ENCODE peak calls at places on chromosomes 1 and 21, in five cellular contexts. C is A549, I is foreskin fibroblast, J is chondrocyte, T is lower leg skin. K is an unnamed sample.

GRCh38 chr1:47694011-47694890 is 256.4 kb downstream of the FOXD2 start:
- DNase-seq in J (no peak), C (no peak), I (no peak), T (peak; percentile 74), K (no peak)

GRCh38 chr1:15231714-15232201 is 15.3 kb upstream of the FHAD1 start:
- DNase-seq in T (no peak), I (no peak), C (no peak), J (no peak), K (no peak)

GRCh38 chr1:12035306-12035705 is 16.0 kb downstream of the MIIP start:
- DNase-seq in J (no peak), T (no peak), I (no peak), C (no peak), K (no peak)

GRCh38 chr1:58574816-58575215 is 2.2 kb downstream of the TACSTD2 start:
- DNase-seq in J (no peak), I (no peak), C (no peak), T (no peak), K (no peak)

GRCh38 chr1:57447551-57447950 is 23.7 kb upstream of the DAB1 start:
- DNase-seq in C (no peak), T (no peak), I (no peak), J (no peak), K (no peak)

GRCh38 chr1:3790952-3791351 is 5.3 kb downstream of the LRRC47 start:
- DNase-seq in I (no peak), J (no peak), T (no peak), C (no peak), K (no peak)

GRCh38 chr1:90341485-90341884 is 346.6 kb downstream of the ZNF326 start:
- DNase-seq in I (no peak), J (no peak), T (no peak), C (no peak), K (no peak)

GRCh38 chr1:99648107-99648506 is 2.2 kb downstream of the PALMD start:
- DNase-seq in C (peak; percentile 28), T (peak; percentile 88), I (no peak), J (no peak), K (no peak)

GRCh38 chr1:234978397-234979291 is 150.0 kb downstream of the TOMM20 start:
- DNase-seq in J (peak; percentile 32), C (no peak), T (peak; percentile 92), I (peak; percentile 90), K (no peak)

GRCh38 chr1:40362199-40362598 is 11.3 kb upstream of the SMAP2 start:
- DNase-seq in T (no peak), C (no peak), I (no peak), J (no peak), K (no peak)

GRCh38 chr21:45950740-45951515 is 30.6 kb upstream of the COL6A1 start:
- DNase-seq in I (peak; percentile 26), C (no peak), T (no peak), J (no peak), K (peak; percentile 98)

GRCh38 chr1:65581120-65581519 is 160.7 kb downstream of the LEPR start:
- DNase-seq in J (no peak), C (no peak), T (no peak), I (peak; percentile 3), K (no peak)

GRCh38 chr1:226078336-226078735 is 15.8 kb downstream of the H3-3A start:
- DNase-seq in J (no peak), I (no peak), T (peak; percentile 52), C (no peak), K (no peak)

GRCh38 chr1:147336290-147336689 is 93.8 kb downstream of the CHD1L start:
- DNase-seq in I (no peak), T (no peak), C (no peak), J (no peak), K (no peak)

GRCh38 chr1:27521336-27522147 is 31.6 kb upstream of the WASF2 start:
- DNase-seq in J (no peak), T (no peak), C (no peak), I (no peak), K (no peak)

GRCh38 chr1:100411574-100411973 is 59.3 kb downstream of the CDC14A start:
- DNase-seq in I (no peak), T (no peak), J (no peak), C (no peak), K (no peak)

GRCh38 chr1:2429780-2430591 is 17.6 kb upstream of the PEX10 start:
- DNase-seq in J (no peak), T (no peak), I (no peak), C (no peak), K (no peak)

GRCh38 chr1:225762002-225762441 is 15.6 kb upstream of the SRP9 start:
- DNase-seq in J (no peak), I (no peak), C (no peak), T (peak; percentile 52), K (no peak)

GRCh38 chr21:46005481-46005881 is 23.9 kb downstream of the COL6A1 start:
- DNase-seq in I (no peak), C (no peak), J (peak; percentile 72), T (peak; percentile 85), K (no peak)

GRCh38 chr1:37867784-37868183 is 8.4 kb upstream of the MTF1 start:
- DNase-seq in T (no peak), C (no peak), J (no peak), I (no peak), K (no peak)

GRCh38 chr21:44800971-44801467 is 601 bp downstream of the UBE2G2 start:
- DNase-seq in I (no peak), J (no peak), C (peak; percentile 62), T (no peak), K (no peak)

GRCh38 chr1:105485207-105485606 is 1571.3 kb upstream of the PRMT6 start:
- DNase-seq in T (no peak), C (no peak), I (peak; percentile 88), J (no peak), K (no peak)

GRCh38 chr1:246122071-246122470 is 385.0 kb downstream of the SMYD3 start:
- DNase-seq in I (no peak), J (no peak), C (no peak), T (no peak), K (no peak)

GRCh38 chr1:246114369-246114768 is 392.7 kb downstream of the SMYD3 start:
- DNase-seq in T (no peak), I (no peak), C (no peak), J (no peak), K (no peak)

GRCh38 chr1:246113555-246114095 is 393.5 kb downstream of the SMYD3 start:
- DNase-seq in J (no peak), C (no peak), T (no peak), I (no peak), K (no peak)

GRCh38 chr1:246121533-246121932 is 385.5 kb downstream of the SMYD3 start:
- DNase-seq in J (no peak), T (no peak), C (no peak), I (peak; percentile 34), K (no peak)

GRCh38 chr1:246117066-246117791 is 389.9 kb downstream of the SMYD3 start:
- DNase-seq in J (no peak), T (no peak), I (peak; percentile 21), C (peak; percentile 20), K (no peak)
- TF ChIP-seq CTCF in J (peak; percentile 83), T (no peak), I (peak; percentile 20), C (peak; percentile 49), K (peak; percentile 42)

GRCh38 chr1:63799324-63799723 is 25.5 kb downstream of the ROR1 start:
- DNase-seq in C (no peak), I (peak; percentile 17), J (no peak), T (no peak), K (no peak)

GRCh38 chr1:63799810-63800209 is 26.0 kb downstream of the ROR1 start:
- DNase-seq in I (peak; percentile 87), T (no peak), J (no peak), C (no peak), K (no peak)

GRCh38 chr1:63798284-63798683 is 24.5 kb downstream of the ROR1 start:
- DNase-seq in T (no peak), J (no peak), C (no peak), I (no peak), K (no peak)

GRCh38 chr1:63804829-63805484 is 31.1 kb downstream of the ROR1 start:
- DNase-seq in J (no peak), C (no peak), I (no peak), T (no peak), K (no peak)

DNA sequence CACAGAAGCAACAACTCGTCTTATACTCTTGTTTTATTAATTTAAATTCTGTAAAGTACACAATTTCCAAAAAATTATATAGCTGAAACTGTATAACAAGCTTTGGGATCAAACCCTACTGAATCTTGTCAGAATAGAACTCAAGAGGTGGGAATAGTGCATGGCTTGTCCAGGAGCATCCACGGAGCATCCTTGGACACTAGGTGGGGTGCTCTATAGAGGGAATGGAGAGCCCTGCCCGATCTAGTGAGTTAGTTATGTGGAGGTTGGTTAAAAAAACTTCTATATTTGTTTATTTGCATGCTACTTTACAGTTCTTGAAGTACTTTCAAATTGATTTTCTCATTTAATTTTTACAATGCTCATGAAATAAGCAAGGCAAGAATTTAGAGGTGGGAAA is 28.3 kb downstream of the ROR1 start:
- DNase-seq in I (no peak), C (no peak), J (no peak), T (no peak), K (no peak)
- TF ChIP-seq CTCF in I (no peak), C (no peak), J (peak; percentile 48), T (no peak), K (peak; percentile 16)

GRCh38 chr1:116763787-116764465 is 9.7 kb downstream of the CD2 start:
- DNase-seq in J (no peak), T (no peak), C (peak; percentile 31), I (no peak), K (no peak)
- TF ChIP-seq CTCF in J (peak; percentile 69), T (no peak), C (no peak), I (peak; percentile 31), K (peak; percentile 37)

GRCh38 chr1:87185077-87185476 is 143.6 kb upstream of the LMO4 start:
- DNase-seq in I (no peak), T (no peak), J (no peak), C (no peak), K (no peak)
- TF ChIP-seq CTCF in I (no peak), T (no peak), J (no peak), C (no peak), K (no peak)

GRCh38 chr21:38258803-38259485 is 2.2 kb downstream of the KCNJ15 start:
- DNase-seq in I (peak; percentile 24), T (no peak), C (peak; percentile 17), J (no peak), K (no peak)
- TF ChIP-seq CTCF in I (no peak), T (no peak), C (no peak), J (no peak), K (no peak)

DNA sequence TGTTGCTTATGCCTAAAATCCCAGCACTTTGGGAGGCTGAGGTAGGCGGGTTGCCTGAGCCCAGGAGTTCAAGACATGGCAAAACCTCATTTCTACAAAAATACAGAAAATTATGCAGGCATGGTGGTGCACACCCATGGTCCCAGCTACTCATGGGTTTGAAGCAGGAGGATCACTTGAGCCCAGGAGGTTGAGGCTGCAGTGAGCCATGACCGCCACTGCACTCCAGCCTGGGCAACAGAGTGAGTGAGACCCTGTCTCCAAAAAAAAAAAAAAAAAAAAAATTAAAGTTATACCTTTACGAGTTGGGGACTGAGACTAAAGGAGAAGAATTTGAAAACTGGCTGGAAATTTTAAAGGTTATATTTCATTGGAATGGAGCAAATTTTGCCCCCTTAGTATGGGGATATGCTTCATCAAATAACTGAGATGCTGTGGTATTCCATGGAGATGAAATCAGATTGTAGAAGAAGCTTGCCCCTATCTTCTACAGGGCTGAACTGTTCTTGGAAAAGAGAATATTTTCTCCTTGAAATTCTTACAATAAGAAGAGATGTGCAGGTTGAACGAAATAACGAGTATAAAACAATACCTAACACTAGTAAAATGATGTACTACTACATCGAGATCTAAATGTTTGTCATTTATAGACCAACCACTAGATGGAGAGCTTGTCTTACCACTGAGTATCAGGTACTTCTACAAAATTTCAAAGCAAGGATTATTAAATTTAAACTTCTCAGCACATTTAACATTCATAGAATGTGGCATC is 34.9 kb upstream of the SCYL3 start:
- DNase-seq in J (no peak), T (no peak), C (no peak), I (peak; percentile 26), K (no peak)
- TF ChIP-seq CTCF in J (peak; percentile 93), T (no peak), C (peak; percentile 92), I (peak; percentile 38), K (peak; percentile 95)

K was measured in D721Med.